ENCODE peak calls at places on chromosome 2, in ten cellular contexts. C is HepG2; X is activated CD8-positive, alpha-beta memory T cell treated with anti-CD3 and anti-CD28 coated beads for 48 hours; Y is renal cortical epithelial cell; H is activated gamma-delta T cell treated with anti-CD3 and anti-CD28 coated beads, Interleukin-2, amount 50 U/mL, for 16 hours; K is stimulated activated CD4-positive, alpha-beta T cell treated with anti-CD3 and anti-CD28 coated beads, Interleukin-15, amount 100 ng/mL, for 24 hours; R is transverse colon; Z is activated CD4-positive, alpha-beta memory T cell treated with anti-CD3 and anti-CD28 coated beads, Interleukin-2, amount 10 ng/mL, durations not matched to agents 7 days and 5 days; U is midbrain; V is AG04449. Q is an unnamed sample.
A peak's percentile ranks its signal among the peaks of the same experiment; 100 is the strongest.

GRCh38 chr2:136013962-136014361 is 28.5 kb upstream of the DARS1 start:
- DNase-seq in C (peak; percentile 39), X (no peak), Y (peak; percentile 88), H (no peak), K (no peak), R (no peak), Z (no peak), U (no peak), V (no peak), Q (no peak)

GRCh38 chr2:149994057-149994728 is 406.6 kb upstream of the MMADHC start:
- DNase-seq in C (peak; percentile 12), X (no peak), Y (peak; percentile 98), H (no peak), K (no peak), R (peak; percentile 52), Z (no peak), U (no peak), V (peak; percentile 33), Q (no peak)

GRCh38 chr2:143937563-143938346 is 582.2 kb downstream of the ZEB2 start:
- DNase-seq in C (no peak), X (no peak), Y (no peak), H (no peak), K (peak; percentile 7), R (no peak), Z (no peak), U (no peak), V (no peak), Q (peak; percentile 25)

GRCh38 chr2:235595420-235596010 is 101.7 kb downstream of the AGAP1 start:
- DNase-seq in C (peak; percentile 68), X (peak; percentile 6), Y (peak; percentile 64), H (no peak), K (peak; percentile 55), R (peak; percentile 76), Z (peak; percentile 55), U (peak; percentile 87), V (no peak), Q (peak; percentile 46)

GRCh38 chr2:101361519-101361918 is 25.8 kb downstream of the CREG2 start:
- DNase-seq in C (no peak), X (no peak), Y (no peak), H (no peak), K (peak; percentile 25), R (no peak), Z (peak; percentile 72), U (no peak), V (no peak), Q (peak; percentile 15)

GRCh38 chr2:10989151-10989550 is 77.4 kb downstream of the KCNF1 start:
- DNase-seq in C (no peak), X (no peak), Y (no peak), H (no peak), K (no peak), R (no peak), Z (no peak), U (no peak), V (no peak), Q (no peak)

GRCh38 chr2:238999290-238999741 is 151.4 kb downstream of the TWIST2 start:
- DNase-seq in C (peak; percentile 26), X (no peak), Y (peak; percentile 21), H (no peak), K (no peak), R (no peak), Z (no peak), U (no peak), V (no peak), Q (no peak)

GRCh38 chr2:113283704-113284284 is 5.1 kb upstream of the PAX8 start:
- DNase-seq in C (peak; percentile 54), X (no peak), Y (peak; percentile 96), H (no peak), K (no peak), R (peak; percentile 50), Z (no peak), U (no peak), V (peak; percentile 75), Q (no peak)

GRCh38 chr2:15711126-15711860 is 119.6 kb downstream of the DDX1 start:
- DNase-seq in C (no peak), X (no peak), Y (peak; percentile 65), H (no peak), K (no peak), R (no peak), Z (no peak), U (no peak), V (no peak), Q (no peak)

GRCh38 chr2:181183878-181184553 is 203.6 kb downstream of the UBE2E3 start:
- DNase-seq in C (no peak), X (no peak), Y (peak; percentile 47), H (no peak), K (no peak), R (no peak), Z (no peak), U (no peak), V (no peak), Q (no peak)